ENCODE peak calls at places on chromosomes 16 and 17, in nine cellular contexts. C, V, W, G, N, X, E, L and Z are unnamed samples.

GRCh38 chr16:53950677-53951076 is 246.7 kb downstream of the FTO start:
- DNase-seq in C (peak; percentile 69), V (no peak), W (no peak), G (no peak), N (peak; percentile 23), X (no peak), E (no peak), L (no peak), Z (no peak)

GRCh38 chr16:50308237-50308965 is 42.0 kb downstream of the ADCY7 start:
- DNase-seq in C (no peak), V (no peak), W (peak; percentile 46), G (no peak), N (no peak), X (no peak), E (no peak), L (no peak), Z (no peak)

GRCh38 chr17:3512512-3513171 is 36.8 kb downstream of the ASPA start:
- DNase-seq in C (no peak), V (no peak), W (no peak), G (no peak), N (peak; percentile 77), X (no peak), E (no peak), L (no peak), Z (peak; percentile 38)

GRCh38 chr16:78673157-78673556 is 573.7 kb downstream of the WWOX start:
- DNase-seq in C (no peak), V (no peak), W (no peak), G (no peak), N (no peak), X (no peak), E (no peak), L (no peak), Z (no peak)

GRCh38 chr16:336269-336668 is 16.3 kb downstream of the AXIN1 start:
- DNase-seq in C (no peak), V (no peak), W (no peak), G (no peak), N (no peak), X (no peak), E (no peak), L (no peak), Z (no peak)

GRCh38 chr17:34306466-34306865 is 12.8 kb upstream of the CCL8 start:
- DNase-seq in C (peak; percentile 48), V (no peak), W (no peak), G (no peak), N (peak; percentile 35), X (no peak), E (no peak), L (peak; percentile 71), Z (no peak)

GRCh38 chr16:84535408-84535807 is 30.9 kb upstream of the MEAK7 start:
- DNase-seq in C (no peak), V (no peak), W (no peak), G (no peak), N (peak; percentile 57), X (no peak), E (no peak), L (no peak), Z (peak; percentile 94)

GRCh38 chr17:2194778-2195417 is 108.7 kb downstream of the SMG6 start:
- DNase-seq in C (no peak), V (no peak), W (no peak), G (no peak), N (peak; percentile 33), X (no peak), E (no peak), L (no peak), Z (no peak)

GRCh38 chr16:4703906-4704305 is 10.5 kb downstream of the NUDT16L1 start:
- DNase-seq in C (no peak), V (no peak), W (no peak), G (no peak), N (no peak), X (no peak), E (no peak), L (no peak), Z (no peak)

GRCh38 chr16:89599451-89599858 is 14.0 kb upstream of the DPEP1 start:
- DNase-seq in C (peak; percentile 41), V (no peak), W (no peak), G (no peak), N (peak; percentile 66), X (no peak), E (peak; percentile 6), L (peak; percentile 25), Z (peak; percentile 78)

GRCh38 chr17:6496636-6497441 is 52.6 kb downstream of the PIMREG start:
- DNase-seq in C (peak; percentile 7), V (no peak), W (no peak), G (no peak), N (no peak), X (no peak), E (no peak), L (no peak), Z (peak; percentile 51)

GRCh38 chr16:20049831-20050230 is 23.9 kb downstream of the GPR139 start:
- DNase-seq in C (no peak), V (no peak), W (no peak), G (no peak), N (no peak), X (no peak), E (no peak), L (no peak), Z (no peak)